ENCODE peak calls at places on chromosomes 16 and 17, in seven cellular contexts. Q is NCI-H2081; C is CD8-positive, alpha-beta T cell; V is EL; W is naive thymus-derived CD4-positive, alpha-beta T cell; X is iPS DF 19.7; P is activated CD4-positive, alpha-beta T cell treated with anti-CD3 and anti-CD28 coated beads for 24 hours. G is an unnamed sample.

GRCh38 chr17:17321356-17322025 is 18.3 kb downstream of the NT5M start:
- DNase-seq in Q (no peak), C (no peak), V (no peak), W (no peak), X (no peak), P (no peak), G (no peak)

GRCh38 chr17:17235212-17236174 is 1.5 kb downstream of the FLCN start:
- DNase-seq in Q (no peak), C (no peak), V (peak; percentile 56), W (no peak), X (no peak), P (no peak), G (peak; percentile 68)

GRCh38 chr17:82835766-82836512 is 3.9 kb downstream of the ZNF750 start:
- DNase-seq in Q (no peak), C (no peak), V (no peak), W (no peak), X (no peak), P (no peak), G (no peak)

GRCh38 chr17:41885733-41886132 is 20.5 kb upstream of the KLHL11 start:
- DNase-seq in Q (no peak), C (no peak), V (no peak), W (no peak), X (no peak), P (no peak), G (no peak)

GRCh38 chr17:31266042-31266441 is 31.0 kb downstream of the OMG start:
- DNase-seq in Q (no peak), C (peak; percentile 12), V (no peak), W (no peak), X (no peak), P (no peak), G (no peak)

GRCh38 chr17:36506249-36506826 is 19.9 kb downstream of the ZNHIT3 start:
- DNase-seq in Q (no peak), C (no peak), V (no peak), W (no peak), X (no peak), P (no peak), G (no peak)

GRCh38 chr17:57463103-57463885 is 207.0 kb downstream of the MSI2 start:
- DNase-seq in Q (no peak), C (no peak), V (peak; percentile 91), W (peak; percentile 87), X (no peak), P (peak; percentile 83), G (peak; percentile 92)

GRCh38 chr17:48024149-48025039 is 13.2 kb downstream of the COPZ2 start:
- DNase-seq in Q (peak; percentile 58), C (peak; percentile 24), V (peak; percentile 67), W (peak; percentile 58), X (no peak), P (peak; percentile 28), G (peak; percentile 88)

GRCh38 chr16:29644973-29645698 is 17.9 kb upstream of the SPN start:
- DNase-seq in Q (no peak), C (no peak), V (no peak), W (no peak), X (no peak), P (no peak), G (no peak)

GRCh38 chr17:2035549-2036490 is 5.9 kb downstream of the DPH1 start:
- DNase-seq in Q (no peak), C (no peak), V (no peak), W (no peak), X (no peak), P (no peak), G (no peak)

GRCh38 chr17:7318121-7318860 is 3.1 kb upstream of the GPS2 start:
- DNase-seq in Q (no peak), C (no peak), V (no peak), W (no peak), X (no peak), P (no peak), G (no peak)

GRCh38 chr17:44599298-44600175 is 42.3 kb downstream of the FZD2 start:
- DNase-seq in Q (no peak), C (no peak), V (peak; percentile 97), W (no peak), X (no peak), P (no peak), G (peak; percentile 83)

GRCh38 chr16:85389679-85390470 is 223.2 kb upstream of the GSE1 start:
- DNase-seq in Q (no peak), C (no peak), V (no peak), W (no peak), X (no peak), P (no peak), G (no peak)

GRCh38 chr17:76865174-76865573 is 3.0 kb upstream of the MGAT5B start:
- DNase-seq in Q (no peak), C (no peak), V (no peak), W (no peak), X (no peak), P (no peak), G (no peak)

GRCh38 chr17:78965369-78965982 is 14.2 kb downstream of the LGALS3BP start:
- DNase-seq in Q (peak; percentile 47), C (no peak), V (no peak), W (no peak), X (no peak), P (no peak), G (no peak)

GRCh38 chr16:6643083-6643686 is 689.5 kb upstream of the RBFOX1 start:
- DNase-seq in Q (peak; percentile 4), C (peak; percentile 17), V (peak; percentile 41), W (peak; percentile 32), X (no peak), P (peak; percentile 41), G (peak; percentile 45)

GRCh38 chr16:78742501-78743283 is 643.2 kb downstream of the WWOX start:
- DNase-seq in Q (no peak), C (peak; percentile 64), V (no peak), W (peak; percentile 72), X (no peak), P (peak; percentile 62), G (peak; percentile 19)

GRCh38 chr17:81967533-81968395 is 6.8 kb upstream of the NOTUM start:
- DNase-seq in Q (no peak), C (peak; percentile 86), V (peak; percentile 54), W (peak; percentile 90), X (peak; percentile 61), P (peak; percentile 83), G (peak; percentile 54)

GRCh38 chr17:9177212-9177611 is 155.9 kb downstream of the NTN1 start:
- DNase-seq in Q (no peak), C (no peak), V (no peak), W (no peak), X (no peak), P (no peak), G (no peak)

GRCh38 chr17:78999056-78999768 is 10.4 kb downstream of the CANT1 start:
- DNase-seq in Q (no peak), C (no peak), V (no peak), W (no peak), X (no peak), P (no peak), G (no peak)

GRCh38 chr16:12773216-12773615 is 30.5 kb downstream of the CPPED1 start:
- DNase-seq in Q (no peak), C (no peak), V (no peak), W (no peak), X (no peak), P (no peak), G (no peak)

G was measured in A172.